ENCODE peak calls at places on chromosomes 5 and 9, in seven cellular contexts. T is testis; W is effector memory CD8-positive, alpha-beta T cell; V is NB4; R is activated T-helper 1 cell treated with Interleukin-2 at 50 U/mL for 16 hours; F is activated T-cell treated with anti-CD3 and anti-CD28 coated beads for 24 hours; N is NCI-H510A treated with DMSO at 0.1 percent for 48 hours. M is an unnamed sample.

GRCh38 chr5:178389796-178390195 is 157.2 kb upstream of the PHYKPL start:
- DNase-seq in T (peak; percentile 37), W (no peak), V (no peak), R (no peak), F (no peak), N (no peak), M (no peak)

GRCh38 chr5:172283862-172284274 is 304 bp upstream of the UBTD2 start:
- DNase-seq in T (peak; percentile 90), W (peak; percentile 60), V (peak; percentile 85), R (peak; percentile 62), F (peak; percentile 66), N (peak; percentile 44), M (no peak)

GRCh38 chr5:170451764-170452365 is 52.0 kb upstream of the KCNIP1 start:
- DNase-seq in T (no peak), W (no peak), V (peak; percentile 76), R (no peak), F (no peak), N (no peak), M (no peak)

GRCh38 chr5:60541980-60542379 is 158.0 kb downstream of the DEPDC1B start:
- DNase-seq in T (no peak), W (no peak), V (peak; percentile 64), R (no peak), F (no peak), N (no peak), M (peak; percentile 73)

GRCh38 chr5:154198611-154199230 is 8.2 kb downstream of the GALNT10 start:
- DNase-seq in T (no peak), W (no peak), V (no peak), R (no peak), F (no peak), N (peak; percentile 28), M (no peak)

GRCh38 chr5:116507051-116507537 is 67.5 kb downstream of the SEMA6A start:
- DNase-seq in T (no peak), W (no peak), V (no peak), R (no peak), F (no peak), N (no peak), M (no peak)

GRCh38 chr5:35294017-35294416 is 63.7 kb upstream of the PRLR start:
- DNase-seq in T (no peak), W (no peak), V (no peak), R (no peak), F (no peak), N (no peak), M (no peak)

GRCh38 chr5:135053278-135053677 is 19.2 kb upstream of the PITX1 start:
- DNase-seq in T (no peak), W (no peak), V (peak; percentile 59), R (no peak), F (no peak), N (no peak), M (no peak)

GRCh38 chr5:62585751-62586150 is 7.1 kb downstream of the LRRC70 start:
- DNase-seq in T (no peak), W (no peak), V (no peak), R (no peak), F (no peak), N (no peak), M (no peak)

GRCh38 chr5:149764086-149764485 is 34.0 kb downstream of the PPARGC1B start:
- DNase-seq in T (no peak), W (no peak), V (no peak), R (no peak), F (no peak), N (no peak), M (no peak)

GRCh38 chr9:70510157-70510770 is 95.8 kb upstream of the KLF9 start:
- DNase-seq in T (peak; percentile 59), W (no peak), V (peak; percentile 18), R (no peak), F (no peak), N (no peak), M (no peak)

GRCh38 chr9:105039180-105039799 is 111.3 kb upstream of the ABCA1 start:
- DNase-seq in T (no peak), W (no peak), V (no peak), R (no peak), F (no peak), N (peak; percentile 78), M (no peak)

GRCh38 chr5:61327761-61328753 is 4.0 kb upstream of the ZSWIM6 start:
- DNase-seq in T (no peak), W (peak; percentile 14), V (peak; percentile 80), R (no peak), F (no peak), N (no peak), M (no peak)

GRCh38 chr5:150036513-150036912 is 36.0 kb downstream of the HMGXB3 start:
- DNase-seq in T (no peak), W (no peak), V (no peak), R (no peak), F (no peak), N (no peak), M (peak; percentile 99)

M was measured in non-pigmented ciliary epithelial cell.